ENCODE peak calls at places on chromosome 2, in seven cellular contexts. One of them, this sample, is unnamed.

GRCh38 chr2:11784747-11785610 is 38.5 kb downstream of the LPIN1 start:
- DNase-seq in astrocyte of the spinal cord: peak; percentile 41
- DNase-seq in fibroblast of pulmonary artery: peak; percentile 46
- DNase-seq in mammary epithelial cell: peak; percentile 23
- DNase-seq in endothelial cell: peak; percentile 70
- DNase-seq in heart left ventricle: peak; percentile 52
- DNase-seq in body of pancreas: peak; percentile 34
- DNase-seq in this sample: peak; percentile 21

GRCh38 chr2:170975127-170975942 is 46.3 kb downstream of the GORASP2 start:
- DNase-seq in body of pancreas: no peak
- DNase-seq in heart left ventricle: no peak
- DNase-seq in fibroblast of pulmonary artery: no peak
- DNase-seq in astrocyte of the spinal cord: no peak
- DNase-seq in mammary epithelial cell: no peak
- DNase-seq in endothelial cell: no peak
- DNase-seq in this sample: no peak

GRCh38 chr2:174796319-174796771 is 32.1 kb upstream of the CHRNA1 start:
- DNase-seq in astrocyte of the spinal cord: no peak
- DNase-seq in endothelial cell: no peak
- DNase-seq in mammary epithelial cell: no peak
- DNase-seq in body of pancreas: no peak
- DNase-seq in fibroblast of pulmonary artery: no peak
- DNase-seq in heart left ventricle: no peak
- DNase-seq in this sample: no peak

GRCh38 chr2:238484522-238485452 is 58.1 kb downstream of the ASB1 start:
- DNase-seq in mammary epithelial cell: no peak
- DNase-seq in fibroblast of pulmonary artery: no peak
- DNase-seq in astrocyte of the spinal cord: no peak
- DNase-seq in body of pancreas: no peak
- DNase-seq in endothelial cell: no peak
- DNase-seq in heart left ventricle: no peak
- DNase-seq in this sample: no peak

GRCh38 chr2:24513266-24513665 is 22.2 kb downstream of the NCOA1 start:
- DNase-seq in endothelial cell: no peak
- DNase-seq in astrocyte of the spinal cord: no peak
- DNase-seq in fibroblast of pulmonary artery: peak; percentile 51
- DNase-seq in heart left ventricle: no peak
- DNase-seq in mammary epithelial cell: no peak
- DNase-seq in body of pancreas: no peak
- DNase-seq in this sample: no peak

GRCh38 chr2:169546756-169547155 is 26.9 kb downstream of the FASTKD1 start:
- DNase-seq in endothelial cell: no peak
- DNase-seq in fibroblast of pulmonary artery: no peak
- DNase-seq in mammary epithelial cell: no peak
- DNase-seq in heart left ventricle: no peak
- DNase-seq in astrocyte of the spinal cord: no peak
- DNase-seq in body of pancreas: no peak
- DNase-seq in this sample: no peak

GRCh38 chr2:44902767-44903166 is 38.7 kb upstream of the SIX3 start:
- DNase-seq in mammary epithelial cell: no peak
- DNase-seq in endothelial cell: no peak
- DNase-seq in body of pancreas: no peak
- DNase-seq in astrocyte of the spinal cord: no peak
- DNase-seq in fibroblast of pulmonary artery: no peak
- DNase-seq in heart left ventricle: no peak
- DNase-seq in this sample: peak; percentile 6

GRCh38 chr2:214543386-214543955 is 132.6 kb downstream of the VWC2L start:
- DNase-seq in fibroblast of pulmonary artery: peak; percentile 3
- DNase-seq in endothelial cell: no peak
- DNase-seq in astrocyte of the spinal cord: peak; percentile 67
- DNase-seq in heart left ventricle: no peak
- DNase-seq in mammary epithelial cell: peak; percentile 69
- DNase-seq in body of pancreas: no peak
- DNase-seq in this sample: peak; percentile 33

GRCh38 chr2:1487758-1488715 is 74.8 kb downstream of the TPO start:
- DNase-seq in fibroblast of pulmonary artery: no peak
- DNase-seq in mammary epithelial cell: no peak
- DNase-seq in body of pancreas: no peak
- DNase-seq in heart left ventricle: no peak
- DNase-seq in endothelial cell: no peak
- DNase-seq in astrocyte of the spinal cord: no peak
- DNase-seq in this sample: no peak

GRCh38 chr2:106758885-106759559 is 126.9 kb downstream of the ST6GAL2 start:
- DNase-seq in heart left ventricle: no peak
- DNase-seq in astrocyte of the spinal cord: no peak
- DNase-seq in fibroblast of pulmonary artery: no peak
- DNase-seq in endothelial cell: no peak
- DNase-seq in body of pancreas: no peak
- DNase-seq in mammary epithelial cell: no peak
- DNase-seq in this sample: no peak

GRCh38 chr2:106759962-106760361 is 126.0 kb downstream of the ST6GAL2 start:
- DNase-seq in endothelial cell: no peak
- DNase-seq in mammary epithelial cell: no peak
- DNase-seq in astrocyte of the spinal cord: no peak
- DNase-seq in fibroblast of pulmonary artery: no peak
- DNase-seq in body of pancreas: no peak
- DNase-seq in heart left ventricle: no peak
- DNase-seq in this sample: no peak
- TF ChIP-seq CTCF in endothelial cell: no peak
- TF ChIP-seq CTCF in mammary epithelial cell: no peak
- TF ChIP-seq CTCF in astrocyte of the spinal cord: no peak
- TF ChIP-seq CTCF in fibroblast of pulmonary artery: no peak
- TF ChIP-seq CTCF in body of pancreas: no peak
- TF ChIP-seq CTCF in heart left ventricle: no peak
- TF ChIP-seq CTCF in this sample: no peak

DNA sequence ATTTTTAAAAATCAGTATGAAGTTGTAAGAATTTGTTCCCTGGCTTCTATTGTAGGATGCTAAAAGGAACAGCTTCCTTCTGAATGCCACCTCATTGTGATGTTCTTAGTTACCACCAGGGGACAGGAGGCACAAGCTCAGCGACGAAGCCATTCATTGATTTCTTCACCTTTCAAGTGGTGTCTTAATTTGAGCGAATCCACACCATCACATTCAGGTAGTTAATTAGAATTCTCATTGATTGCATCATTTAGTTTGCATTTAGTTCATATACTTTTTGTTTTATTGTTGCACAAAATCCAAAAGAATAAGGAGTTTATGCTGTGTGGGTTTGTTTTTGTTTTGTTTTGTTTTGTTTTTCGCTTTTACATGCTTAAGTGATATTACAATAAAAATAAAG is 23.1 kb downstream of the CYP27C1 start:
- DNase-seq in body of pancreas: no peak
- DNase-seq in fibroblast of pulmonary artery: no peak
- DNase-seq in astrocyte of the spinal cord: no peak
- DNase-seq in mammary epithelial cell: no peak
- DNase-seq in endothelial cell: no peak
- DNase-seq in heart left ventricle: no peak
- DNase-seq in this sample: peak; percentile 34
- TF ChIP-seq CTCF in body of pancreas: peak; percentile 8
- TF ChIP-seq CTCF in fibroblast of pulmonary artery: peak; percentile 26
- TF ChIP-seq CTCF in astrocyte of the spinal cord: peak; percentile 35
- TF ChIP-seq CTCF in mammary epithelial cell: peak; percentile 40
- TF ChIP-seq CTCF in endothelial cell: peak; percentile 40
- TF ChIP-seq CTCF in heart left ventricle: no peak
- TF ChIP-seq CTCF in this sample: no peak

DNA sequence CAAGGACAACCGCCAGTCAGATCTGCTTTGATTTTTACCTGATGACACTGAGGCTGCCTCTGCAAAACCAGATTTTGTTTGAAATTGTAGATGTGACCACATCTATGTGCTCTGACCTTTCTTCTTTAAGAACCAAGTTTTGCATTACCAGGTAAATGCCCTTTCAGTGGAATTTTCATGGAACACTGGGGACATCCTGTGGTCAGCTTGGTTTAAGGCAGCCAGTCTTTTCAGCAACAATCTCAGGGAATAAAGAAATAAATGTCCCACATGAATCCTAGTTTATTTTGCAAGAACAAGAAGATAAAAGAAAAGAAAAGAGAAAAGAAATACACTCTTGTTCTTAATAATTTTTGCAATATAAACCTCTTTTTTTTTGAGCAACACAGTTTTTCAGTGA is 90.6 kb downstream of the POU3F3 start:
- DNase-seq in endothelial cell: peak; percentile 45
- DNase-seq in fibroblast of pulmonary artery: peak; percentile 6
- DNase-seq in astrocyte of the spinal cord: peak; percentile 46
- DNase-seq in body of pancreas: peak; percentile 12
- DNase-seq in mammary epithelial cell: no peak
- DNase-seq in heart left ventricle: no peak
- DNase-seq in this sample: peak; percentile 66
- TF ChIP-seq CTCF in endothelial cell: peak; percentile 46
- TF ChIP-seq CTCF in fibroblast of pulmonary artery: no peak
- TF ChIP-seq CTCF in astrocyte of the spinal cord: peak; percentile 55
- TF ChIP-seq CTCF in body of pancreas: peak; percentile 25
- TF ChIP-seq CTCF in mammary epithelial cell: peak; percentile 37
- TF ChIP-seq CTCF in heart left ventricle: no peak
- TF ChIP-seq CTCF in this sample: peak; percentile 62

DNA sequence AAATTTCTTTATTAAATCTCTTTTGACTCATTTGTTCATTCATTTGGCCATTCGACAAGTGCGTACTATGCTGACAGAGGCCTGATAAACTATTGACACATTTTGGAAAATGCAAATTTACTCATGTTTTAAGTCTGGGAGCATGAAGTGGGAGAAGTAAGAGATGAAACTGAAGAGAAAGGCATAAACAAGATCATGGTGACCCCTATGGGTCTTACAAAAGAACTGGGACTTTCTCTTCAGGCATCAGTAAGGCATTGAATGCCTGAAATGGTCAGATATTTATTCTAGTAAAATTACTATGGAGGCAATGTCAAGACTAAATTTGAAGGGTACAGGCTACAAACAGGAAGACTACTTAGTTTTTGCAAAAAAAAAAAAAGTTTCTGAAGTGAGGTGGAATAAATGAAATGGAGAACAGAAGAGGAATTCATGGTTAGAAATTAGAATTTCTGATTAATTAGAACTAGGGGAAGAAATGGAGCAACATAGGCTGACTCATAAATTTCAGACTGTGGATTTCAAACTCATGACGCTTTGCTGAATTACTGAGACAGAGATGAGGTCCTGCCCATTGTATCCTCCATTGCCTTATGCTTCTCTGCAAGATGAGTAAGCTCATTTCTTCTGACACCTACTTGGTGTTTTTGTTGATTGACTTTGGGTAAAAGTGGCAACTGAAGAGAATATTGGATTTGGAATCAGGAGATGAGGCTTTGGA is 32.7 kb downstream of the VSNL1 start:
- DNase-seq in fibroblast of pulmonary artery: no peak
- DNase-seq in mammary epithelial cell: peak; percentile 68
- DNase-seq in astrocyte of the spinal cord: peak; percentile 33
- DNase-seq in endothelial cell: no peak
- DNase-seq in body of pancreas: no peak
- DNase-seq in heart left ventricle: no peak
- DNase-seq in this sample: peak; percentile 51
- TF ChIP-seq CTCF in fibroblast of pulmonary artery: peak; percentile 12
- TF ChIP-seq CTCF in mammary epithelial cell: no peak
- TF ChIP-seq CTCF in astrocyte of the spinal cord: peak; percentile 27
- TF ChIP-seq CTCF in endothelial cell: no peak
- TF ChIP-seq CTCF in body of pancreas: no peak
- TF ChIP-seq CTCF in heart left ventricle: no peak
- TF ChIP-seq CTCF in this sample: no peak

GRCh38 chr2:159168707-159169106 is 117.8 kb downstream of the WDSUB1 start:
- DNase-seq in endothelial cell: no peak
- DNase-seq in heart left ventricle: no peak
- DNase-seq in body of pancreas: no peak
- DNase-seq in astrocyte of the spinal cord: peak; percentile 39
- DNase-seq in fibroblast of pulmonary artery: peak; percentile 54
- DNase-seq in mammary epithelial cell: peak; percentile 12
- DNase-seq in this sample: peak; percentile 58
- TF ChIP-seq CTCF in endothelial cell: no peak
- TF ChIP-seq CTCF in heart left ventricle: no peak
- TF ChIP-seq CTCF in body of pancreas: no peak
- TF ChIP-seq CTCF in astrocyte of the spinal cord: peak; percentile 40
- TF ChIP-seq CTCF in fibroblast of pulmonary artery: peak; percentile 44
- TF ChIP-seq CTCF in mammary epithelial cell: peak; percentile 7
- TF ChIP-seq CTCF in this sample: peak; percentile 16

This sample was measured in MCF 10A.